ENCODE peak calls at places on chromosomes 1 and 21, in nine cellular contexts. Y, V, Z, C, E, X, P, U and J are unnamed samples.

GRCh38 chr1:54094001-54094729 is 40.8 kb downstream of the TCEANC2 start:
- DNase-seq in Y (no peak), V (no peak), Z (no peak), C (no peak), E (no peak), X (no peak), P (no peak), U (no peak), J (no peak)

GRCh38 chr1:40404670-40405462 is 31.3 kb downstream of the SMAP2 start:
- DNase-seq in Y (peak), V (no peak), Z (no peak), C (no peak), E (peak), X (no peak), P (no peak), U (no peak), J (peak)

GRCh38 chr1:58783090-58783992 is 506 bp downstream of the JUN start:
- DNase-seq in Y (peak), V (peak), Z (peak), C (no peak), E (peak), X (no peak), P (peak), U (peak), J (peak)

GRCh38 chr1:23475641-23476040 is 8.3 kb downstream of the ASAP3 start:
- DNase-seq in Y (no peak), V (no peak), Z (no peak), C (no peak), E (no peak), X (no peak), P (no peak), U (no peak), J (no peak)

GRCh38 chr1:20279507-20279906 is 11.2 kb upstream of the VWA5B1 start:
- DNase-seq in Y (no peak), V (no peak), Z (no peak), C (no peak), E (peak), X (no peak), P (no peak), U (no peak), J (no peak)

GRCh38 chr1:87787551-87787950 is 458.9 kb downstream of the LMO4 start:
- DNase-seq in Y (no peak), V (no peak), Z (no peak), C (no peak), E (peak), X (no peak), P (no peak), U (no peak), J (no peak)

GRCh38 chr1:247146671-247147070 is 25.1 kb downstream of the ZNF124 start:
- DNase-seq in Y (no peak), V (no peak), Z (no peak), C (no peak), E (no peak), X (peak), P (no peak), U (no peak), J (no peak)

GRCh38 chr21:36156815-36157670 is at the start of gene DOP1B:
- DNase-seq in Y (no peak), V (no peak), Z (no peak), C (no peak), E (no peak), X (no peak), P (peak), U (no peak), J (no peak)

GRCh38 chr1:14970115-14970798 is 183.3 kb upstream of the TMEM51 start:
- DNase-seq in Y (no peak), V (no peak), Z (no peak), C (no peak), E (peak), X (peak), P (no peak), U (peak), J (peak)

GRCh38 chr1:214476229-214476957 is 75.0 kb downstream of the PTPN14 start:
- DNase-seq in Y (no peak), V (no peak), Z (no peak), C (no peak), E (no peak), X (no peak), P (no peak), U (no peak), J (peak)

GRCh38 chr1:25537148-25537831 is 6.1 kb upstream of the LDLRAP1 start:
- DNase-seq in Y (no peak), V (no peak), Z (no peak), C (no peak), E (no peak), X (no peak), P (no peak), U (no peak), J (no peak)